ENCODE peak calls at places on chromosomes 5 and 9, in six cellular contexts. One of them, this sample, is unnamed.

GRCh38 chr5:8756498-8757084 is 789.3 kb downstream of the SEMA5A start:
- DNase-seq in foreskin fibroblast: peak
- DNase-seq in tibial nerve: no peak
- DNase-seq in thoracic aorta: no peak
- DNase-seq in DND-41: peak
- DNase-seq in psoas muscle: no peak
- DNase-seq in this sample: peak

GRCh38 chr9:32618261-32618660 is 17.2 kb downstream of the TAF1L start:
- DNase-seq in DND-41: no peak
- DNase-seq in foreskin fibroblast: no peak
- DNase-seq in psoas muscle: no peak
- DNase-seq in tibial nerve: no peak
- DNase-seq in thoracic aorta: no peak
- DNase-seq in this sample: no peak

GRCh38 chr5:1140188-1140817 is 28.4 kb upstream of the SLC12A7 start:
- DNase-seq in tibial nerve: peak
- DNase-seq in foreskin fibroblast: no peak
- DNase-seq in psoas muscle: peak
- DNase-seq in thoracic aorta: no peak
- DNase-seq in DND-41: peak
- DNase-seq in this sample: no peak

GRCh38 chr5:34698109-34698419 is 41.9 kb downstream of the RAI14 start:
- DNase-seq in DND-41: no peak
- DNase-seq in tibial nerve: no peak
- DNase-seq in psoas muscle: no peak
- DNase-seq in thoracic aorta: no peak
- DNase-seq in foreskin fibroblast: no peak
- DNase-seq in this sample: no peak

GRCh38 chr9:129258823-129259301 is 80.8 kb upstream of the IER5L start:
- DNase-seq in foreskin fibroblast: no peak
- DNase-seq in tibial nerve: no peak
- DNase-seq in psoas muscle: no peak
- DNase-seq in thoracic aorta: no peak
- DNase-seq in DND-41: no peak
- DNase-seq in this sample: no peak

GRCh38 chr9:105299190-105299854 is 54.9 kb downstream of the SLC44A1 start:
- DNase-seq in foreskin fibroblast: peak
- DNase-seq in tibial nerve: no peak
- DNase-seq in thoracic aorta: no peak
- DNase-seq in psoas muscle: no peak
- DNase-seq in DND-41: no peak
- DNase-seq in this sample: peak

GRCh38 chr5:77390795-77391194 is 101.3 kb downstream of the WDR41 start:
- DNase-seq in foreskin fibroblast: peak
- DNase-seq in thoracic aorta: no peak
- DNase-seq in tibial nerve: no peak
- DNase-seq in DND-41: no peak
- DNase-seq in psoas muscle: no peak
- DNase-seq in this sample: no peak

GRCh38 chr5:173237821-173238220 is 2.8 kb upstream of the NKX2-5 start:
- DNase-seq in tibial nerve: no peak
- DNase-seq in psoas muscle: no peak
- DNase-seq in foreskin fibroblast: no peak
- DNase-seq in DND-41: no peak
- DNase-seq in thoracic aorta: no peak
- DNase-seq in this sample: no peak

GRCh38 chr5:138468133-138468965 is 3.1 kb downstream of the EGR1 start:
- DNase-seq in psoas muscle: no peak
- DNase-seq in tibial nerve: no peak
- DNase-seq in thoracic aorta: no peak
- DNase-seq in foreskin fibroblast: no peak
- DNase-seq in DND-41: no peak
- DNase-seq in this sample: no peak

GRCh38 chr5:57320552-57320951 is 146.7 kb downstream of the GPBP1 start:
- DNase-seq in DND-41: no peak
- DNase-seq in psoas muscle: no peak
- DNase-seq in thoracic aorta: no peak
- DNase-seq in foreskin fibroblast: no peak
- DNase-seq in tibial nerve: no peak
- DNase-seq in this sample: no peak

GRCh38 chr5:150345716-150346115 is 11.8 kb upstream of the TCOF1 start:
- DNase-seq in thoracic aorta: no peak
- DNase-seq in foreskin fibroblast: no peak
- DNase-seq in tibial nerve: no peak
- DNase-seq in psoas muscle: no peak
- DNase-seq in DND-41: no peak
- DNase-seq in this sample: no peak

GRCh38 chr5:140054086-140054689 is 11.1 kb upstream of the NRG2 start:
- DNase-seq in DND-41: no peak
- DNase-seq in foreskin fibroblast: no peak
- DNase-seq in thoracic aorta: no peak
- DNase-seq in tibial nerve: no peak
- DNase-seq in psoas muscle: no peak
- DNase-seq in this sample: no peak

GRCh38 chr9:99083051-99083450 is 21.9 kb upstream of the TGFBR1 start:
- DNase-seq in thoracic aorta: no peak
- DNase-seq in tibial nerve: no peak
- DNase-seq in psoas muscle: no peak
- DNase-seq in foreskin fibroblast: no peak
- DNase-seq in DND-41: no peak
- DNase-seq in this sample: no peak

GRCh38 chr5:4196744-4197646 is 601.4 kb downstream of the IRX1 start:
- DNase-seq in DND-41: peak
- DNase-seq in foreskin fibroblast: no peak
- DNase-seq in thoracic aorta: no peak
- DNase-seq in tibial nerve: no peak
- DNase-seq in psoas muscle: no peak
- DNase-seq in this sample: no peak

GRCh38 chr5:93189707-93190120 is 391.3 kb downstream of the NR2F1-AS1 start:
- DNase-seq in psoas muscle: no peak
- DNase-seq in tibial nerve: no peak
- DNase-seq in foreskin fibroblast: peak
- DNase-seq in DND-41: no peak
- DNase-seq in thoracic aorta: no peak
- DNase-seq in this sample: peak

GRCh38 chr9:2824564-2824963 is 19.3 kb downstream of the PUM3 start:
- DNase-seq in psoas muscle: no peak
- DNase-seq in thoracic aorta: no peak
- DNase-seq in DND-41: peak
- DNase-seq in foreskin fibroblast: no peak
- DNase-seq in tibial nerve: no peak
- DNase-seq in this sample: no peak

GRCh38 chr5:150081541-150082283 is 4.6 kb downstream of the CSF1R start:
- DNase-seq in thoracic aorta: no peak
- DNase-seq in foreskin fibroblast: no peak
- DNase-seq in tibial nerve: peak
- DNase-seq in psoas muscle: peak
- DNase-seq in DND-41: no peak
- DNase-seq in this sample: no peak

GRCh38 chr5:55307383-55308253 is at the start of the genes DHX29 and MTREX:
- DNase-seq in tibial nerve: peak
- DNase-seq in psoas muscle: peak
- DNase-seq in foreskin fibroblast: peak
- DNase-seq in thoracic aorta: peak
- DNase-seq in DND-41: peak
- DNase-seq in this sample: peak

GRCh38 chr5:55306641-55307382 is 682 bp downstream of the DHX29 start:
- DNase-seq in foreskin fibroblast: no peak
- DNase-seq in psoas muscle: no peak
- DNase-seq in tibial nerve: no peak
- DNase-seq in DND-41: no peak
- DNase-seq in thoracic aorta: no peak
- DNase-seq in this sample: no peak

GRCh38 chr5:55303238-55303690 is 4.2 kb downstream of the DHX29 start:
- DNase-seq in DND-41: no peak
- DNase-seq in tibial nerve: no peak
- DNase-seq in thoracic aorta: no peak
- DNase-seq in foreskin fibroblast: peak
- DNase-seq in psoas muscle: no peak
- DNase-seq in this sample: peak

GRCh38 chr5:55304584-55304983 is 2.9 kb downstream of the DHX29 start:
- DNase-seq in psoas muscle: no peak
- DNase-seq in DND-41: no peak
- DNase-seq in foreskin fibroblast: no peak
- DNase-seq in thoracic aorta: no peak
- DNase-seq in tibial nerve: no peak
- DNase-seq in this sample: no peak

DNA sequence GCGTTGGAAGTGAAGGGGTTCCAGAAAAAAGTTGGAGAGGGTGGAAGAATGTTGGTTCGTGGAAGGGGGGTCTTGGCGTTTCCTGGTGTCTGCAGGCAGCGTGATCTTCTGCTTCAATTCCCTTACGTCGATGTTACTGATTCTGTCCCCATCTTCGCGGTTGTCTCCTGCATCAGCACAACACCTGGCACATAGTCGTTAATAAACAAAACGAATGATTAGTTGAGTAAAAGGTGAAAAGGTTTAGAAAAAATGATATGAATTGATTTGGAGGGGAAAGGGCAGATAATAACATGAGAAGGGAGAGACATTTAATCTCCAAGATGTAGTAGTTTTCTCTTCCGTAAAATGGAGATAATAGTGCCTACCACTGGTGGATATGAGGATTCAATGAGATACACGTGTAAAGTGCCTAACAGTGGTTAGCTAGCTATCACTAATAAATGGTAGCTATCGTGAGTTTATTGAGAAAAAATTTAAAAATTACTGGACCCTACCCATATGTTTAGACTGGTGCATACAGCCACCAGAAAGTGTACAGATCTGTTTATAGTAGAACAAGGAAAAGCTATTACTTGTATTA is 556 bp downstream of the MTREX start:
- DNase-seq in psoas muscle: no peak
- DNase-seq in tibial nerve: no peak
- DNase-seq in foreskin fibroblast: no peak
- DNase-seq in DND-41: peak
- DNase-seq in thoracic aorta: no peak
- DNase-seq in this sample: no peak
- TF ChIP-seq CTCF in psoas muscle: no peak
- TF ChIP-seq CTCF in tibial nerve: no peak
- TF ChIP-seq CTCF in foreskin fibroblast: peak
- TF ChIP-seq CTCF in DND-41: peak
- TF ChIP-seq CTCF in thoracic aorta: no peak
- TF ChIP-seq CTCF in this sample: peak

DNA sequence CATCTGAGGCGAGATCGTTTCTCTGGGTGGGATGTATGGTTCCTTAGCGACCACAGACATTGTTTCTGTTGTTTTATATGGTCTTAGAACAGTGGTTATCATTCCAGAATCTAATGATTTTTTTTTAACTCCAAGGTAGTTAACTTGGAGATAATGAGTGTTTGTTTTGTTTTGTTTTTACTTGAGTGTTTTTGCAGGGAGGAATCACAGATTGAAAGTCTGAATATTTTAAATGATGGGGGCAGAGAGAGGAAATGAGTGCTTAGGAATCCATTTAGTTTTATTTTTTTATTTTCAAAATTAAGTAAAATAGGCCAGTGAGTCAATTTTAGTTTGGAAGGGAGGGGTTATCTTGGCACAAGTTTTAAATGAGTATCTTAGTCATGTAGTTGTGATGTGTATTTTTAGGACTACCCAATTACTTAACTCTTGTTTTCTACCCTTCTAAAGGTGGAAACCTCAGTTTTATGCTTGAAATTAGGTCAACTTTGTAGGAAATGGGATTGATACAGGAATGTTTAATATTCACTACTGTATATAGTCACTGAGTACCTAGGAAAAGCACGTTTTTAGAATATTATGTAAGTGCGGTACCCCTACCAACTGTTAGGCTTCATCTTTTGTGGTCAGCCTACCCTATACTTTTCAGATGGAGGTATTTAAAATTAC is 2.0 kb downstream of the UBE2R2 start:
- DNase-seq in psoas muscle: no peak
- DNase-seq in thoracic aorta: no peak
- DNase-seq in foreskin fibroblast: peak
- DNase-seq in DND-41: no peak
- DNase-seq in tibial nerve: no peak
- DNase-seq in this sample: no peak
- H3K4me3 ChIP-seq in psoas muscle: peak
- H3K4me3 ChIP-seq in thoracic aorta: peak
- H3K4me3 ChIP-seq in foreskin fibroblast: peak
- H3K4me3 ChIP-seq in DND-41: peak
- H3K4me3 ChIP-seq in tibial nerve: peak
- H3K4me3 ChIP-seq in this sample: peak

DNA sequence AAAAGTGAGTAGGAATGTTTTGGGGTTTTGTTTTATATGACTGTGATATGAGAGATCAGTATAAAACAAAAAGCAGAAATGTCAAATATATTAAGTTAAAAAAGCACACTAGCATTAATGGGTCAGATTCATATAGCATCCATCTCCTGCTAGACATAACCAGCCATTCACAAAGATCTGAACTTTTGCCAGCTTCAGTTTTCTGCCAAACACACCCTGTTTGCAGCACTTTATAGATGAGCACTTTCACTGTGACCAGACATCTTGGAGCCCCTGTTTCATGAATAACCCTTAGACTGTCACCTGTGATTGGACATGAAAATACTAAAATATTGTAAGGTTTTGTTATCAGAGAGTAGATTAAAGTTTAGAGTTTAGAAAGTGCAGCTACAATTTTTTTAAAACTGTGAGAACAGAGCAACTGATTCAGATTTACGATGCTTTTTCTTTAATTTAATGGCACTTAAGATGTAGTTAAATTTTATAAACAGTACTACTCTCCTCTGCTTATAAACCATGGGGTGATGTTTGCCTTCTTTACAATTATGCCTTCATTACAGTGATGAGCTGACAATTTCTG is 142.6 kb downstream of the KCTD16 start:
- DNase-seq in DND-41: no peak
- DNase-seq in psoas muscle: no peak
- DNase-seq in foreskin fibroblast: no peak
- DNase-seq in thoracic aorta: no peak
- DNase-seq in tibial nerve: no peak
- DNase-seq in this sample: no peak
- TF ChIP-seq CTCF in DND-41: no peak
- TF ChIP-seq CTCF in psoas muscle: no peak
- TF ChIP-seq CTCF in foreskin fibroblast: no peak
- TF ChIP-seq CTCF in thoracic aorta: no peak
- TF ChIP-seq CTCF in tibial nerve: no peak
- TF ChIP-seq CTCF in this sample: no peak

GRCh38 chr9:14793389-14793788 is 70.9 kb upstream of the CER1 start:
- DNase-seq in thoracic aorta: no peak
- DNase-seq in tibial nerve: no peak
- DNase-seq in foreskin fibroblast: no peak
- DNase-seq in DND-41: no peak
- DNase-seq in psoas muscle: no peak
- DNase-seq in this sample: no peak

GRCh38 chr9:14799030-14799429 is 76.5 kb upstream of the CER1 start:
- DNase-seq in foreskin fibroblast: no peak
- DNase-seq in thoracic aorta: no peak
- DNase-seq in tibial nerve: no peak
- DNase-seq in DND-41: no peak
- DNase-seq in psoas muscle: no peak
- DNase-seq in this sample: no peak

DNA sequence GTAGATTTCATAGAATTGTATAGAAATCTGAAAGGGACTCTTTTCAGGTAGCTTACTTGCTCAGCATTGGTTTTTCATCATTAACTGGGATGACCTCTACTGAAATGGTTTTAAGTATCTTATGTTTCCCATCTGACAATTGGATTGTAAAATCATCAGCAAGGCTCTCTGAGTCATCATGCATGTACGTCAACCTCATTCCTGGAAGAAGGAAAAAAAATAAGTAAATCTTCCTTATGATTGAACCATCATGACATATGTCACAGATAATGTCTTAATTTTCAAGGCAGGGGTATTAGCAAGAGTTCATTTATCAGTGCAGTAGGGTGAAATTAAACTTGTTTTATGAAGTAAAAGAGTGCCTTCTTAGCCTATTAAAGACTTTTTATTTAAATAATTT is 74.9 kb upstream of the CER1 start:
- DNase-seq in psoas muscle: no peak
- DNase-seq in thoracic aorta: no peak
- DNase-seq in DND-41: no peak
- DNase-seq in foreskin fibroblast: no peak
- DNase-seq in tibial nerve: no peak
- DNase-seq in this sample: no peak
- H3K4me3 ChIP-seq in psoas muscle: no peak
- H3K4me3 ChIP-seq in thoracic aorta: no peak
- H3K4me3 ChIP-seq in DND-41: no peak
- H3K4me3 ChIP-seq in foreskin fibroblast: no peak
- H3K4me3 ChIP-seq in tibial nerve: no peak
- H3K4me3 ChIP-seq in this sample: no peak

This sample was measured in kidney epithelial cell.